ENCODE peak calls at places on chromosomes 3 and 15, in five cellular contexts. One of them, this sample, is unnamed.
A peak's percentile ranks its signal among the peaks of the same experiment; 100 is the strongest.

GRCh38 chr15:50224606-50225005 is 40.9 kb downstream of the HDC start:
- DNase-seq in right lobe of liver: no peak
- DNase-seq in endodermal cell: no peak
- DNase-seq in thoracic aorta: no peak
- DNase-seq in GM23338: no peak
- DNase-seq in this sample: no peak

GRCh38 chr3:127729556-127730056 is 56.9 kb downstream of the ABTB1 start:
- DNase-seq in endodermal cell: no peak
- DNase-seq in GM23338: no peak
- DNase-seq in right lobe of liver: no peak
- DNase-seq in thoracic aorta: no peak
- DNase-seq in this sample: no peak

GRCh38 chr3:141959921-141960554 is 83.6 kb downstream of the ATP1B3 start:
- DNase-seq in endodermal cell: no peak
- DNase-seq in right lobe of liver: no peak
- DNase-seq in thoracic aorta: no peak
- DNase-seq in GM23338: no peak
- DNase-seq in this sample: peak; percentile 87

GRCh38 chr3:78569820-78570219 is 1198.0 kb downstream of the ROBO1 start:
- DNase-seq in GM23338: no peak
- DNase-seq in endodermal cell: no peak
- DNase-seq in right lobe of liver: no peak
- DNase-seq in thoracic aorta: no peak
- DNase-seq in this sample: no peak

GRCh38 chr15:89196994-89197393 is 24.4 kb downstream of the RLBP1 start:
- DNase-seq in endodermal cell: no peak
- DNase-seq in GM23338: no peak
- DNase-seq in thoracic aorta: no peak
- DNase-seq in right lobe of liver: no peak
- DNase-seq in this sample: no peak

GRCh38 chr15:56982987-56983386 is 64.5 kb downstream of the TCF12 start:
- DNase-seq in right lobe of liver: no peak
- DNase-seq in thoracic aorta: no peak
- DNase-seq in GM23338: no peak
- DNase-seq in endodermal cell: no peak
- DNase-seq in this sample: no peak

GRCh38 chr3:150094150-150094932 is 123.6 kb upstream of the PFN2 start:
- DNase-seq in GM23338: peak; percentile 23
- DNase-seq in right lobe of liver: no peak
- DNase-seq in endodermal cell: no peak
- DNase-seq in thoracic aorta: no peak
- DNase-seq in this sample: no peak

GRCh38 chr3:46746711-46747110 is 29.0 kb upstream of the PRSS50 start:
- DNase-seq in thoracic aorta: no peak
- DNase-seq in right lobe of liver: no peak
- DNase-seq in endodermal cell: no peak
- DNase-seq in GM23338: no peak
- DNase-seq in this sample: no peak

GRCh38 chr3:53231532-53232511 is 24.0 kb downstream of the TKT start:
- DNase-seq in GM23338: no peak
- DNase-seq in right lobe of liver: no peak
- DNase-seq in thoracic aorta: no peak
- DNase-seq in endodermal cell: peak; percentile 52
- DNase-seq in this sample: no peak

GRCh38 chr3:130759692-130760338 is 13.2 kb upstream of the PIK3R4 start:
- DNase-seq in right lobe of liver: no peak
- DNase-seq in GM23338: peak; percentile 81
- DNase-seq in endodermal cell: peak; percentile 72
- DNase-seq in thoracic aorta: no peak
- DNase-seq in this sample: peak; percentile 30

GRCh38 chr15:37819191-37819590 is 115.2 kb upstream of the TMCO5A start:
- DNase-seq in endodermal cell: no peak
- DNase-seq in thoracic aorta: no peak
- DNase-seq in right lobe of liver: no peak
- DNase-seq in GM23338: no peak
- DNase-seq in this sample: no peak

GRCh38 chr15:88098317-88098716 is 158.2 kb downstream of the NTRK3 start:
- DNase-seq in right lobe of liver: no peak
- DNase-seq in GM23338: no peak
- DNase-seq in thoracic aorta: no peak
- DNase-seq in endodermal cell: no peak
- DNase-seq in this sample: peak; percentile 70

GRCh38 chr3:171959532-171960044 is 79.8 kb upstream of the FNDC3B start:
- DNase-seq in GM23338: peak; percentile 19
- DNase-seq in right lobe of liver: no peak
- DNase-seq in thoracic aorta: no peak
- DNase-seq in endodermal cell: peak; percentile 64
- DNase-seq in this sample: no peak
- H3K27ac ChIP-seq in GM23338: no peak overlapping the region
- H3K27ac ChIP-seq in right lobe of liver: peak overlapping the region; percentile 80
- H3K27ac ChIP-seq in thoracic aorta: no peak overlapping the region
- H3K27ac ChIP-seq in endodermal cell: peak overlapping the region; percentile 85
- H3K27ac ChIP-seq in this sample: no peak overlapping the region

DNA sequence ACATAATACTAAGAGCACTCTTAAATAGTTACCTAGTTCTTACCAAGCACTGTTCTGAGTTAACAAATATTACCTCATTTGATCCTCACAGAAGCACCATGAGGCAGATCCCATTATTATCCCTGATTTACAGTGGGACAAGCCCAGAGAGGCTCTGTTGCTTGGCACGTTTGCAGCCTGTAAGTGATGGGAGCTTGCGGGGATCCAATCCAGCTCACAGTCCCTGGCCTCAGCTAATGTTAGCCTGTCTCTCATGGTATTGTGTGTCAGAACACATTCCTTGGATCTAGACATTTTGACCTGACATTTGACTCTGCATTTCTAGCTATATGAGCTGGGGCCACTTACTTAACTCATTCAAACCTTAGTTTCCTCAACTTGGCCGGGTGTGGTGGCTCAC is 246.9 kb upstream of the LRTM1 start:
- DNase-seq in right lobe of liver: no peak
- DNase-seq in endodermal cell: no peak
- DNase-seq in GM23338: no peak
- DNase-seq in thoracic aorta: no peak
- DNase-seq in this sample: no peak
- H3K27me3 ChIP-seq in right lobe of liver: no peaks in the 10 kb centered on the region
- H3K27me3 ChIP-seq in endodermal cell: no peaks in the 10 kb centered on the region
- H3K27me3 ChIP-seq in GM23338: no peaks in the 10 kb centered on the region
- H3K27me3 ChIP-seq in thoracic aorta: no peaks in the 10 kb centered on the region
- H3K27me3 ChIP-seq in this sample: no peaks in the 10 kb centered on the region

DNA sequence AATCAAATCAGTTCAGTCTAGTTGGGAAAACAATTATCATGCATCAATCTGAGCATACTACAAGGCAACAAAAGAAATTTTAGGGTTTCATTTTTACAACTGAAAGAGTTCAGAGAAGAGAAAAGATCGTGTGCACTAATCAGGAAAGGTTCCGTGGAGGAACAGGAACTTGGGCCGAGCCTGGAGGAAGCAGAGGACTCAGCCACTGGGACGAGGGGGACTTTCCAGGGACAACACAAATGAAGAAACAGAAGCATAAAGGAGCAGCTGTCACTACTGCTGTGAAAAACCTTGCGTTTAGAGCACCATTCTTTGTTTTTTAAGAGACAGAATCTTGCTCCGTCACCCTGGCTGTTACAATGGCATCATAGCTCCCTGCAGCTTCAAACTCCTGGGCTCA is 60.5 kb downstream of the MYO1E start:
- DNase-seq in right lobe of liver: no peak
- DNase-seq in thoracic aorta: no peak
- DNase-seq in GM23338: no peak
- DNase-seq in endodermal cell: no peak
- DNase-seq in this sample: no peak
- H3K27ac ChIP-seq in right lobe of liver: no peak overlapping the region
- H3K27ac ChIP-seq in thoracic aorta: no peak overlapping the region
- H3K27ac ChIP-seq in GM23338: no peak overlapping the region
- H3K27ac ChIP-seq in endodermal cell: no peak overlapping the region
- H3K27ac ChIP-seq in this sample: no peak overlapping the region

DNA sequence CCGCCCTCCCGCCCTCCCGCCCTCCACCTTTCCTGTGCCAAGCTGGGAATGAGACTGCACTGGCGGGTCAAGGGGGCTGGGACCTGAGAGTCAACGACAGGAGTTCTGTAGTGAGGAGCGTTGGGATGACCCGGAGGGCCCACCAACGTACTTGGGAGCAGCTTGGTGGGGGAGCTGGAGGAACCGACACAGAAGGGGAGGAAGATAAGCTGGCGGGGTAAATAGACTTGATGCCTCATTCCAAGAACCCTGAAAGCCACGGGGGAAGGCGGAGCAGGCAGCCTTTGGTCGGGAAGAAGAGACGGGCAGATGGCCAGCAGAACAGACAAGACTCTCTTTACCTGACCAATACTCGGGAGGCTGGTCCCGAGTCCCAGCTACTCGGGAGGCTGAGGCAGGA is 277 bp downstream of the FMN1 start:
- DNase-seq in thoracic aorta: no peak
- DNase-seq in GM23338: peak; percentile 35
- DNase-seq in endodermal cell: no peak
- DNase-seq in right lobe of liver: no peak
- DNase-seq in this sample: no peak
- H3K27me3 ChIP-seq in thoracic aorta: no peaks in the 10 kb centered on the region
- H3K27me3 ChIP-seq in GM23338: no peaks in the 10 kb centered on the region
- H3K27me3 ChIP-seq in endodermal cell: peaks cover 14% of the 10 kb centered on the region
- H3K27me3 ChIP-seq in right lobe of liver: no peaks in the 10 kb centered on the region
- H3K27me3 ChIP-seq in this sample: peaks cover 7% of the 10 kb centered on the region

GRCh38 chr3:71512000-71512399 is 71.5 kb downstream of the FOXP1 start:
- DNase-seq in right lobe of liver: no peak
- DNase-seq in GM23338: peak; percentile 88
- DNase-seq in thoracic aorta: no peak
- DNase-seq in endodermal cell: peak; percentile 73
- DNase-seq in this sample: no peak

GRCh38 chr3:71510485-71510884 is 73.0 kb downstream of the FOXP1 start:
- DNase-seq in right lobe of liver: no peak
- DNase-seq in GM23338: no peak
- DNase-seq in endodermal cell: peak; percentile 55
- DNase-seq in thoracic aorta: no peak
- DNase-seq in this sample: no peak

GRCh38 chr3:71511446-71511845 is 72.1 kb downstream of the FOXP1 start:
- DNase-seq in endodermal cell: no peak
- DNase-seq in GM23338: no peak
- DNase-seq in right lobe of liver: no peak
- DNase-seq in thoracic aorta: no peak
- DNase-seq in this sample: no peak

GRCh38 chr3:71512544-71512943 is 71.0 kb downstream of the FOXP1 start:
- DNase-seq in thoracic aorta: no peak
- DNase-seq in GM23338: no peak
- DNase-seq in endodermal cell: peak; percentile 32
- DNase-seq in right lobe of liver: no peak
- DNase-seq in this sample: no peak

GRCh38 chr3:71511037-71511436 is 72.5 kb downstream of the FOXP1 start:
- DNase-seq in thoracic aorta: no peak
- DNase-seq in GM23338: no peak
- DNase-seq in endodermal cell: peak; percentile 71
- DNase-seq in right lobe of liver: no peak
- DNase-seq in this sample: peak; percentile 20
- H3K27ac ChIP-seq in thoracic aorta: peak overlapping the region; percentile 64
- H3K27ac ChIP-seq in GM23338: no peak overlapping the region
- H3K27ac ChIP-seq in endodermal cell: peak overlapping the region; percentile 2
- H3K27ac ChIP-seq in right lobe of liver: no peak overlapping the region
- H3K27ac ChIP-seq in this sample: no peak overlapping the region

GRCh38 chr3:183862610-183863009 is 22.1 kb downstream of the PARL start:
- DNase-seq in thoracic aorta: no peak
- DNase-seq in GM23338: no peak
- DNase-seq in right lobe of liver: no peak
- DNase-seq in endodermal cell: no peak
- DNase-seq in this sample: no peak

DNA sequence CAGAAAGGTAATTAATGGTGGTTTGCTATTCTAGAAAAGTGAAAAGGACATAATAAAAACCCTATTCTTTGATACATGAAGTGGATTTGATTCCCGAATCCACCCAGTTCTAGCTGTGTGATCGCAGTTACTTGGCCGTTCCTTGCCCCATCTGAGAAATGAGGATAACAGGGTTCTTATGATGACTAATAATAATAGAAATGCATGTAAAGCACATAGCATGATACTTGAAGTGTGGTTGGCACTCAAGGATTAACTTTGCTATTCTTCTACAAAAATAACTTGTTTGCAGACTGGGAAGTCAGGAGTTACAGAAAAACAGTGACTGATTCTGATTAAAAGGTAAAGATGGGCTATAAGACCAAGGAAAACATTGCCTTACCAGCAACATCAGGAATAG is 26.8 kb downstream of the PARL start:
- DNase-seq in right lobe of liver: no peak
- DNase-seq in endodermal cell: no peak
- DNase-seq in thoracic aorta: no peak
- DNase-seq in GM23338: no peak
- DNase-seq in this sample: no peak
- H3K27me3 ChIP-seq in right lobe of liver: no peaks in the 10 kb centered on the region
- H3K27me3 ChIP-seq in endodermal cell: no peaks in the 10 kb centered on the region
- H3K27me3 ChIP-seq in thoracic aorta: no peaks in the 10 kb centered on the region
- H3K27me3 ChIP-seq in GM23338: no peaks in the 10 kb centered on the region
- H3K27me3 ChIP-seq in this sample: no peaks in the 10 kb centered on the region

GRCh38 chr3:14539384-14540208 is 546 bp downstream of the GRIP2 start:
- DNase-seq in GM23338: no peak
- DNase-seq in endodermal cell: no peak
- DNase-seq in right lobe of liver: peak; percentile 47
- DNase-seq in thoracic aorta: no peak
- DNase-seq in this sample: no peak
- H3K27ac ChIP-seq in GM23338: no peak overlapping the region
- H3K27ac ChIP-seq in endodermal cell: no peak overlapping the region
- H3K27ac ChIP-seq in right lobe of liver: no peak overlapping the region
- H3K27ac ChIP-seq in thoracic aorta: no peak overlapping the region
- H3K27ac ChIP-seq in this sample: no peak overlapping the region

This sample was measured in SJSA1.